ENCODE peak calls at places on chromosomes 2 and 18, in five cellular contexts. One of them, this sample, is unnamed.

GRCh38 chr2:230864605-230865323 is at the start of gene ITM2C:
- DNase-seq in H9: peak; percentile 82
- DNase-seq in mesendoderm: peak; percentile 89
- DNase-seq in IMR-90: peak; percentile 62
- DNase-seq in mesenchymal stem cell: peak; percentile 76
- DNase-seq in this sample: no peak

GRCh38 chr2:59900728-59901452 is 652.6 kb downstream of the BCL11A start:
- DNase-seq in mesendoderm: no peak
- DNase-seq in IMR-90: no peak
- DNase-seq in mesenchymal stem cell: no peak
- DNase-seq in H9: no peak
- DNase-seq in this sample: no peak

GRCh38 chr2:175575346-175576258 is 394.1 kb upstream of the ATP5MC3 start:
- DNase-seq in IMR-90: no peak
- DNase-seq in H9: no peak
- DNase-seq in mesenchymal stem cell: no peak
- DNase-seq in mesendoderm: no peak
- DNase-seq in this sample: no peak

GRCh38 chr2:68448671-68449394 is 18.3 kb downstream of the FBXO48 start:
- DNase-seq in IMR-90: no peak
- DNase-seq in mesenchymal stem cell: no peak
- DNase-seq in mesendoderm: no peak
- DNase-seq in H9: no peak
- DNase-seq in this sample: no peak

GRCh38 chr2:217864960-217865359 is 137.8 kb downstream of the TNS1 start:
- DNase-seq in mesenchymal stem cell: no peak
- DNase-seq in IMR-90: no peak
- DNase-seq in mesendoderm: no peak
- DNase-seq in H9: no peak
- DNase-seq in this sample: no peak

GRCh38 chr2:68971591-68972231 is 2.7 kb upstream of the GKN1 start:
- DNase-seq in H9: no peak
- DNase-seq in mesenchymal stem cell: peak; percentile 86
- DNase-seq in mesendoderm: peak; percentile 58
- DNase-seq in IMR-90: peak; percentile 95
- DNase-seq in this sample: no peak

GRCh38 chr18:35495821-35496368 is 1.9 kb downstream of the INO80C start:
- DNase-seq in mesendoderm: no peak
- DNase-seq in IMR-90: peak; percentile 64
- DNase-seq in mesenchymal stem cell: peak; percentile 62
- DNase-seq in H9: no peak
- DNase-seq in this sample: no peak

GRCh38 chr2:45339253-45339652 is 271.8 kb downstream of the SRBD1 start:
- DNase-seq in mesendoderm: no peak
- DNase-seq in mesenchymal stem cell: no peak
- DNase-seq in IMR-90: no peak
- DNase-seq in H9: no peak
- DNase-seq in this sample: no peak

GRCh38 chr2:240561325-240561971 is 1.3 kb downstream of the DUSP28 start:
- DNase-seq in H9: no peak
- DNase-seq in IMR-90: peak; percentile 91
- DNase-seq in mesenchymal stem cell: peak; percentile 97
- DNase-seq in mesendoderm: no peak
- DNase-seq in this sample: no peak

GRCh38 chr2:157185828-157186227 is 71.7 kb upstream of the GALNT5 start:
- DNase-seq in mesenchymal stem cell: peak; percentile 29
- DNase-seq in IMR-90: peak; percentile 74
- DNase-seq in H9: no peak
- DNase-seq in mesendoderm: peak; percentile 13
- DNase-seq in this sample: no peak

GRCh38 chr18:53586923-53587322 is 637.5 kb downstream of the MBD2 start:
- DNase-seq in IMR-90: no peak
- DNase-seq in mesenchymal stem cell: no peak
- DNase-seq in mesendoderm: no peak
- DNase-seq in H9: no peak
- DNase-seq in this sample: no peak

GRCh38 chr2:97774425-97774824 is 61.0 kb downstream of the ZAP70 start:
- DNase-seq in mesendoderm: peak; percentile 63
- DNase-seq in IMR-90: no peak
- DNase-seq in H9: peak; percentile 48
- DNase-seq in mesenchymal stem cell: peak; percentile 30
- DNase-seq in this sample: no peak

GRCh38 chr2:97775074-97775473 is 61.7 kb downstream of the ZAP70 start:
- DNase-seq in mesenchymal stem cell: no peak
- DNase-seq in IMR-90: no peak
- DNase-seq in mesendoderm: no peak
- DNase-seq in H9: no peak
- DNase-seq in this sample: no peak

GRCh38 chr2:97781981-97782380 is 68.6 kb downstream of the ZAP70 start:
- DNase-seq in mesenchymal stem cell: no peak
- DNase-seq in H9: no peak
- DNase-seq in mesendoderm: no peak
- DNase-seq in IMR-90: no peak
- DNase-seq in this sample: no peak

GRCh38 chr2:97784953-97785352 is 71.6 kb downstream of the ZAP70 start:
- DNase-seq in H9: no peak
- DNase-seq in IMR-90: no peak
- DNase-seq in mesenchymal stem cell: no peak
- DNase-seq in mesendoderm: no peak
- DNase-seq in this sample: no peak

GRCh38 chr2:97779141-97779540 is 65.8 kb downstream of the ZAP70 start:
- DNase-seq in IMR-90: no peak
- DNase-seq in H9: no peak
- DNase-seq in mesenchymal stem cell: no peak
- DNase-seq in mesendoderm: no peak
- DNase-seq in this sample: no peak
- H2BK15ac ChIP-seq in IMR-90: no peak overlapping the region
- H2BK15ac ChIP-seq in H9: no peak overlapping the region
- H2BK15ac ChIP-seq in mesenchymal stem cell: no peak overlapping the region
- H2BK15ac ChIP-seq in mesendoderm: no peak overlapping the region
- H2BK15ac ChIP-seq in this sample: no peak overlapping the region

GRCh38 chr2:101782427-101782792 is 84.9 kb downstream of the MAP4K4 start:
- DNase-seq in mesenchymal stem cell: no peak
- DNase-seq in mesendoderm: no peak
- DNase-seq in IMR-90: no peak
- DNase-seq in H9: no peak
- DNase-seq in this sample: no peak
- H2BK15ac ChIP-seq in mesenchymal stem cell: no peak overlapping the region
- H2BK15ac ChIP-seq in mesendoderm: no peak overlapping the region
- H2BK15ac ChIP-seq in IMR-90: no peak overlapping the region
- H2BK15ac ChIP-seq in H9: no peak overlapping the region
- H2BK15ac ChIP-seq in this sample: no peak overlapping the region

DNA sequence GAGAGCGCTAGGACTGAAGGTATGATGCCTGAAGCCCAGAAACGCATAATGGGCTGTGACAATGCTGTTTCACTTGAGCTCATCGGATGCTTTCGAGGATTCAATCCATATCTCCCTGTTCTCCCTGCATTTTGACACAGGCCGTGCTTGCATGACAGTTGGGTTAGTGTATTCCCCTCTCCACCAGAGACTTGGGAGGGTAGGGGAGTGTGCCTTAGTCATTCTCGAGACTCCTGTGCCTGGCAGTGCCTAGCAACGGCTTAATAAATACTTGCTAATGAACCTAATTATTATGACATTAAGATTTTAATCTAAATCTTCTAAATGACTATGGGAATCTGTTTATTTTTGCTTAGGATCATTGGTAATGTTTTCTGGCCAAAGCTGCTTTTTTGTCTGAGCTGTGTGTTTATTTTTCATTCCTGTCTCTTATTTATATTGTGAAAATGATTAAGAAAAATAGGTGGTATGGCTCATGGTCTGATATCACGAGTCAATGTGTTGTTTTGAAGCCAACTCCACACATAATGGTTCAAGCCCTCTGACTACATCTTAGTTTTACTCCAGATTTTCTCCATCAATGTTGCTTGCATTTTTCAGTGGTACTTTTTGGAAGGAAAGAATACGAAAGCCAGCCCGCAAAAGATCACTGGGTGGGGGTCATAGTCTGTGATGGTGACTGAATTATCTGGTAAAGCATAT is 61.3 kb downstream of the NEDD4L start:
- DNase-seq in IMR-90: peak; percentile 63
- DNase-seq in H9: no peak
- DNase-seq in mesendoderm: no peak
- DNase-seq in mesenchymal stem cell: no peak
- DNase-seq in this sample: no peak
- H2BK15ac ChIP-seq in IMR-90: no peak overlapping the region
- H2BK15ac ChIP-seq in H9: no peak overlapping the region
- H2BK15ac ChIP-seq in mesendoderm: no peak overlapping the region
- H2BK15ac ChIP-seq in mesenchymal stem cell: no peak overlapping the region
- H2BK15ac ChIP-seq in this sample: no peak overlapping the region

GRCh38 chr2:236308855-236309668 is 44.9 kb upstream of the ASB18 start:
- DNase-seq in mesendoderm: no peak
- DNase-seq in IMR-90: no peak
- DNase-seq in mesenchymal stem cell: no peak
- DNase-seq in H9: no peak
- DNase-seq in this sample: no peak
- H2BK15ac ChIP-seq in mesendoderm: no peak overlapping the region
- H2BK15ac ChIP-seq in IMR-90: no peak overlapping the region
- H2BK15ac ChIP-seq in mesenchymal stem cell: no peak overlapping the region
- H2BK15ac ChIP-seq in H9: no peak overlapping the region
- H2BK15ac ChIP-seq in this sample: no peak overlapping the region

DNA sequence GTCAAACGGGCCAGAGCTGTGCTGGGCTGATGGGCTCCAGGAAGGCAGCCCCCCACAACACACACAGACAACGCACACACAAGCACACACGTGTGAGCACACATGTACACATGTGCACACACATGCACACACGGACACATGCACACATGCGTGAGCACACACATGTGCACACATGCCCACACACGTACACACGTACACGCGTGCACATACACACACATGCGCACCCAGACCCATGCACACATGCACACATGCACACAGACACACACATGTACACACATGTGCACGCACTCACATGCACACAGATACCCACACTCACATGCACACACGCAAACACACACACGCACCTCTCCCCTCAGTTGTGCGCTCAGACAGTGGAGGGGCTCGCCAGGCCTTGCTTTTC is 31.2 kb upstream of the HPCAL1 start:
- DNase-seq in H9: peak; percentile 13
- DNase-seq in mesendoderm: no peak
- DNase-seq in mesenchymal stem cell: no peak
- DNase-seq in IMR-90: no peak
- DNase-seq in this sample: no peak
- H2BK15ac ChIP-seq in H9: no peak overlapping the region
- H2BK15ac ChIP-seq in mesendoderm: no peak overlapping the region
- H2BK15ac ChIP-seq in mesenchymal stem cell: no peak overlapping the region
- H2BK15ac ChIP-seq in IMR-90: no peak overlapping the region
- H2BK15ac ChIP-seq in this sample: no peak overlapping the region

DNA sequence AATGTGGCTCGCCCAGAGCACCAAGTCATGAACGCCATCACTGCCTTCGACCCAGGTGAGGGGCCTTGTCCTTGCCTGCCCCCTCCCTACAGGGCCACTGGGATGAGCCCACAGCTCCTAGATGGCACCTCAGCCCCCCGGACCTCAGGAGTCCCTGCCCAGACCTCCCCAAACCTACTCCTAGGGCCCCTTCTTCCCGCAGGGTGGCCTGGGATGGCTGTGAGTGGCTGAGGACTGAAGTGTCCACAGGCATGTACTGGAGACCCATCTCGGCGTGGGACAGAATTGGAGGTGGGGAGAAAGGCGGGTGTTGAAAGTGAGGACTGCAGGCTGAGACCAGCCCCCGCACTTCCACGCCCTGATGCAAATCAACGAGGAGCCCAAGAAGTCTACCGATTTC is 2.8 kb upstream of the TUBB6 start:
- DNase-seq in IMR-90: no peak
- DNase-seq in H9: no peak
- DNase-seq in mesendoderm: no peak
- DNase-seq in mesenchymal stem cell: no peak
- DNase-seq in this sample: no peak
- H2BK15ac ChIP-seq in IMR-90: no peak overlapping the region
- H2BK15ac ChIP-seq in H9: no peak overlapping the region
- H2BK15ac ChIP-seq in mesendoderm: no peak overlapping the region
- H2BK15ac ChIP-seq in mesenchymal stem cell: no peak overlapping the region
- H2BK15ac ChIP-seq in this sample: no peak overlapping the region

DNA sequence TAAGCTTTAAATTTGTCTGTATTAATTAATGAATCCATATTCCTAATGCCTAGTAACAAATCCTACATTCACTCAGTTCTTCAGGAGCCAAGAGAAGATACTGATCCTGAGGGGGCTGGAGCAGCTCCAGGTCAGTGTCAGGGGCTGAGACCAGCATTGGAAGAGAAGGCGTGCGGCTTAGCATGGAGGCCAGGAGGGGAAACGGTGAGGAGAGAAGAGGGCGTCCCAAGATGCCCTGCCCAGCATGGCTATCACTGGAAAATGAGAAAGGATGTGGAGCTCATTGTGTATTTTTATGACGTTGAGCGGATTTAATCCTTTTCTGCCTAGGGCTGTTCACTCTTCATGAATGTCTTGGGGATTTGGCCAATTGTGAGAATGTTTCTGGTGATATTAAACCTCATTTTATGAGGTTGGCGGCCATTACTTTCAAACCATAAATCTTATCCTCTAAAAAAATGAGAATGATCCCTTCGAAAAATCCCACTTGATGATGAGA is 131.7 kb downstream of the KCTD1 start:
- DNase-seq in mesendoderm: no peak
- DNase-seq in IMR-90: no peak
- DNase-seq in mesenchymal stem cell: no peak
- DNase-seq in H9: no peak
- DNase-seq in this sample: no peak
- H2BK15ac ChIP-seq in mesendoderm: no peak overlapping the region
- H2BK15ac ChIP-seq in IMR-90: no peak overlapping the region
- H2BK15ac ChIP-seq in mesenchymal stem cell: no peak overlapping the region
- H2BK15ac ChIP-seq in H9: no peak overlapping the region
- H2BK15ac ChIP-seq in this sample: no peak overlapping the region

GRCh38 chr2:177816740-177817139 is 255.8 kb downstream of the PDE11A start:
- DNase-seq in IMR-90: no peak
- DNase-seq in H9: no peak
- DNase-seq in mesenchymal stem cell: no peak
- DNase-seq in mesendoderm: no peak
- DNase-seq in this sample: no peak
- H2BK15ac ChIP-seq in IMR-90: no peak overlapping the region
- H2BK15ac ChIP-seq in H9: no peak overlapping the region
- H2BK15ac ChIP-seq in mesenchymal stem cell: no peak overlapping the region
- H2BK15ac ChIP-seq in mesendoderm: no peak overlapping the region
- H2BK15ac ChIP-seq in this sample: no peak overlapping the region

This sample was measured in neuronal stem cell.